ENCODE peak calls at places on chromosomes 5 and 9, in seven cellular contexts. O is heart left ventricle; K is CD4-positive, alpha-beta T cell; V is kidney tubule cell; Y is activated naive CD4-positive, alpha-beta T cell treated with anti-CD3 and anti-CD28 coated beads, Interleukin-2, amount 50 U/mL, for 72 hours; A is H9; X is NCI-H524. W is an unnamed sample.

GRCh38 chr5:148937239-148937638 is 110.8 kb downstream of the ADRB2 start:
- DNase-seq in O (no peak), K (no peak), V (no peak), Y (no peak), A (no peak), X (no peak), W (no peak)

GRCh38 chr5:92836861-92837755 is 743.9 kb downstream of the NR2F1-AS1 start:
- DNase-seq in O (no peak), K (no peak), V (no peak), Y (no peak), A (no peak), X (no peak), W (no peak)

GRCh38 chr9:92954078-92954861 is 6.9 kb downstream of the FGD3 start:
- DNase-seq in O (peak), K (peak), V (peak), Y (peak), A (no peak), X (no peak), W (peak)

GRCh38 chr5:67025437-67025836 is 171.2 kb downstream of the CD180 start:
- DNase-seq in O (no peak), K (no peak), V (no peak), Y (no peak), A (no peak), X (no peak), W (no peak)

GRCh38 chr5:133225671-133226152 is 173.9 kb downstream of the HSPA4 start:
- DNase-seq in O (no peak), K (no peak), V (peak), Y (no peak), A (no peak), X (no peak), W (no peak)

GRCh38 chr9:749712-750111 is 91.8 kb upstream of the DMRT1 start:
- DNase-seq in O (no peak), K (peak), V (no peak), Y (no peak), A (no peak), X (no peak), W (no peak)

GRCh38 chr9:81320909-81321482 is 368.4 kb downstream of the TLE1 start:
- DNase-seq in O (no peak), K (no peak), V (no peak), Y (no peak), A (no peak), X (peak), W (no peak)

GRCh38 chr5:149314571-149315111 is 30.7 kb upstream of the GRPEL2 start:
- DNase-seq in O (no peak), K (no peak), V (no peak), Y (no peak), A (no peak), X (peak), W (no peak)

W was measured in T-helper 1 cell.